ENCODE peak calls at places on chromosomes 16 and 17, in six cellular contexts. One of them, this sample, is unnamed.

GRCh38 chr16:77951788-77952187 is 70.6 kb upstream of the CLEC3A start:
- DNase-seq in H1: no peak
- DNase-seq in neuronal stem cell: no peak
- DNase-seq in IMR-90: no peak
- DNase-seq in mesendoderm: peak; percentile 91
- DNase-seq in H9: no peak
- DNase-seq in this sample: no peak

GRCh38 chr17:48630009-48630924 is 4.1 kb upstream of the HOXB9 start:
- DNase-seq in H1: no peak
- DNase-seq in neuronal stem cell: no peak
- DNase-seq in IMR-90: no peak
- DNase-seq in mesendoderm: no peak
- DNase-seq in H9: peak; percentile 23
- DNase-seq in this sample: no peak

GRCh38 chr17:82787081-82787848 is 35.4 kb downstream of the TBCD start:
- DNase-seq in H1: no peak
- DNase-seq in neuronal stem cell: no peak
- DNase-seq in IMR-90: no peak
- DNase-seq in mesendoderm: no peak
- DNase-seq in H9: no peak
- DNase-seq in this sample: no peak

GRCh38 chr16:13697013-13697412 is 222.9 kb upstream of the ERCC4 start:
- DNase-seq in H1: no peak
- DNase-seq in neuronal stem cell: no peak
- DNase-seq in IMR-90: no peak
- DNase-seq in mesendoderm: no peak
- DNase-seq in H9: no peak
- DNase-seq in this sample: no peak

GRCh38 chr16:70757183-70757582 is 43.8 kb downstream of the VAC14 start:
- DNase-seq in H1: no peak
- DNase-seq in neuronal stem cell: no peak
- DNase-seq in IMR-90: no peak
- DNase-seq in mesendoderm: no peak
- DNase-seq in H9: no peak
- DNase-seq in this sample: no peak

GRCh38 chr16:81004646-81005353 is 1.9 kb downstream of the CMC2 start:
- DNase-seq in H1: no peak
- DNase-seq in neuronal stem cell: peak; percentile 29
- DNase-seq in IMR-90: peak; percentile 62
- DNase-seq in mesendoderm: peak; percentile 58
- DNase-seq in H9: no peak
- DNase-seq in this sample: peak; percentile 80

GRCh38 chr17:64202683-64203430 is 60.2 kb downstream of the TEX2 start:
- DNase-seq in H1: no peak
- DNase-seq in neuronal stem cell: no peak
- DNase-seq in IMR-90: peak; percentile 82
- DNase-seq in mesendoderm: peak; percentile 71
- DNase-seq in H9: no peak
- DNase-seq in this sample: peak; percentile 72

GRCh38 chr17:17445925-17446665 is 30.7 kb upstream of the MED9 start:
- DNase-seq in H1: no peak
- DNase-seq in neuronal stem cell: no peak
- DNase-seq in IMR-90: peak; percentile 96
- DNase-seq in mesendoderm: peak; percentile 77
- DNase-seq in H9: no peak
- DNase-seq in this sample: peak; percentile 79

GRCh38 chr17:79812969-79813825 is 16.3 kb upstream of the CBX8 start:
- DNase-seq in H1: peak; percentile 63
- DNase-seq in neuronal stem cell: no peak
- DNase-seq in IMR-90: no peak
- DNase-seq in mesendoderm: no peak
- DNase-seq in H9: peak; percentile 50
- DNase-seq in this sample: no peak

DNA sequence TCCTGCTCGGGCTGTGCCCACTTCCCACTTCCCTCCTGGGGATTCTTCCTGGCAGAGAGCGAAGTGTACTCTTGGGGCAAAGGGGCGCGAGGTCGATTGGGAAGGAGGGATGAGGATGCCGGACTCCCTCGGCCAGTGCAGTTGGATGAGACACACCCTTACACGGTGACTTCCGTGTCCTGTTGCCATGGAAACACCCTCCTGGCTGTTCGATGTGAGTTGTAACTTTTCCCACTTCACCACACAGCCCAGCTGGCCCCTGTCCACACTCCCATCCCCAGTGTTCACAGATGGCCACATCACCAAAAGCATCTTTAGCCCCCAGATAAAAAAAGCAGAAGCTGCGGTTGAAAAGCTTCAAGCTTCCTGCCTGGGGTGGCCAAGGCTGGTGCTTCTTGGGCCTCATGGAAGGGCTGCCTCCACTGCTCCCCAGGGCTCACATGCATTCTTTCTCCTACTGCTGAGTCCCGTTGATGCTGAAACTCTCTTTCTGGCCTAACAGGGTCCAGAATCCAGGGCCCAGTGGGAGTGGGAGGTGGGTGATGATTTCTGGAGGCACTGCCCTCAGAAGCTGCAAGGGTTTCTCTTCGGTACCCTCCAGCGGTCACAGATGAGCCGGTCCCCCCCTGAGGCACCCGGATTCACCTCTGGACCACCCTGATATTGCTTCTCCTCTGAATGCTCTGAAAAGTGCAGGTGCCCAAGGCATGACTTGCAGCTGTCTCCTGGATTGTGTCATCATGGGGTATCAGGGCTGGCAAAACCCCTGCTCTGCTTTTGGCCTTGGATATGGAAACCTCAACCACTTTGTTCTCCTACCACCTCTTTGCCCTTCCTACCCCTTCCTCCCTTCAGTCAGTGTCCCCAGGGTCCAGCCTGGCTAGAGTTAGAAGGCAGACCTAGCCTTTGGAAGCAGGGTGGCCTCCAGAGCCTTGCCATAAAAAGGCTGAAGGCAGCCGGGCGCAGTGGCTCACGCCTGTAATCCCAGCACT is 2.2 kb upstream of the TRAF4 start:
- DNase-seq in H1: no peak
- DNase-seq in neuronal stem cell: no peak
- DNase-seq in IMR-90: no peak
- DNase-seq in mesendoderm: no peak
- DNase-seq in H9: no peak
- DNase-seq in this sample: no peak
- H3K23ac ChIP-seq in H1: no peak overlapping the region
- H3K23ac ChIP-seq in neuronal stem cell: peak overlapping the region; percentile 45
- H3K23ac ChIP-seq in IMR-90: peak overlapping the region; percentile 82
- H3K23ac ChIP-seq in mesendoderm: no peak overlapping the region
- H3K23ac ChIP-seq in H9: no peak overlapping the region
- H3K23ac ChIP-seq in this sample: no peak overlapping the region

GRCh38 chr17:73731733-73732132 is 87.5 kb upstream of the SDK2 start:
- DNase-seq in H1: no peak
- DNase-seq in neuronal stem cell: no peak
- DNase-seq in IMR-90: no peak
- DNase-seq in mesendoderm: no peak
- DNase-seq in H9: no peak
- DNase-seq in this sample: no peak

GRCh38 chr17:73725794-73726193 is 81.5 kb upstream of the SDK2 start:
- DNase-seq in H1: no peak
- DNase-seq in neuronal stem cell: no peak
- DNase-seq in IMR-90: no peak
- DNase-seq in mesendoderm: no peak
- DNase-seq in H9: no peak
- DNase-seq in this sample: no peak

GRCh38 chr17:73733527-73733926 is 89.3 kb upstream of the SDK2 start:
- DNase-seq in H1: no peak
- DNase-seq in neuronal stem cell: no peak
- DNase-seq in IMR-90: no peak
- DNase-seq in mesendoderm: no peak
- DNase-seq in H9: no peak
- DNase-seq in this sample: no peak

GRCh38 chr17:73727941-73728340 is 83.7 kb upstream of the SDK2 start:
- DNase-seq in H1: no peak
- DNase-seq in neuronal stem cell: no peak
- DNase-seq in IMR-90: no peak
- DNase-seq in mesendoderm: no peak
- DNase-seq in H9: no peak
- DNase-seq in this sample: no peak

DNA sequence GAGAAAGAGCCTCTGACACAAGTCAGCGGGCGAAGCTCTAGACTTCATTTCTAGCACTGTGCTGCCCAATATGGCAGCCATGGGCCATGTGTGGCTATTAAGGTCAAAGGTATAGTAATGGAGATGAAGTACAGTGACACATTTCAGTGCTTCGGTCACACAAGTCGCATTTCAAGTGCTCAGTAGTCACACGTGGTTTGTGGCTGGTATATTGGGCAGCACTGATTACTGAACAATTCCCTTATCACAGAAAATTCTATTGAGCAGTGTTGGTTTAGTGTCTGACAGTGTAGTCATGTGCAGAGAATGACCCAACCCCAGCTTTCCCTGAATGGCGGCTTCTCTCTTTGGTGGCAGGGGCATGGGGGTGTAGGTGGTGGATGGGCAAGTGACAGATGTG is 84.9 kb upstream of the SDK2 start:
- DNase-seq in H1: no peak
- DNase-seq in neuronal stem cell: no peak
- DNase-seq in IMR-90: no peak
- DNase-seq in mesendoderm: no peak
- DNase-seq in H9: no peak
- DNase-seq in this sample: no peak
- H3K27me3 ChIP-seq in H1: no peaks in the 10 kb centered on the region
- H3K27me3 ChIP-seq in neuronal stem cell: no peaks in the 10 kb centered on the region
- H3K27me3 ChIP-seq in IMR-90: no peaks in the 10 kb centered on the region
- H3K27me3 ChIP-seq in mesendoderm: no peaks in the 10 kb centered on the region
- H3K27me3 ChIP-seq in H9: no peaks in the 10 kb centered on the region
- H3K27me3 ChIP-seq in this sample: peaks cover 25% of the 10 kb centered on the region

GRCh38 chr16:10665166-10665565 is 29.6 kb downstream of the TEKT5 start:
- DNase-seq in H1: no peak
- DNase-seq in neuronal stem cell: no peak
- DNase-seq in IMR-90: no peak
- DNase-seq in mesendoderm: no peak
- DNase-seq in H9: no peak
- DNase-seq in this sample: no peak
- H3K23ac ChIP-seq in H1: no peak overlapping the region
- H3K23ac ChIP-seq in neuronal stem cell: no peak overlapping the region
- H3K23ac ChIP-seq in IMR-90: no peak overlapping the region
- H3K23ac ChIP-seq in mesendoderm: no peak overlapping the region
- H3K23ac ChIP-seq in H9: no peak overlapping the region
- H3K23ac ChIP-seq in this sample: no peak overlapping the region

DNA sequence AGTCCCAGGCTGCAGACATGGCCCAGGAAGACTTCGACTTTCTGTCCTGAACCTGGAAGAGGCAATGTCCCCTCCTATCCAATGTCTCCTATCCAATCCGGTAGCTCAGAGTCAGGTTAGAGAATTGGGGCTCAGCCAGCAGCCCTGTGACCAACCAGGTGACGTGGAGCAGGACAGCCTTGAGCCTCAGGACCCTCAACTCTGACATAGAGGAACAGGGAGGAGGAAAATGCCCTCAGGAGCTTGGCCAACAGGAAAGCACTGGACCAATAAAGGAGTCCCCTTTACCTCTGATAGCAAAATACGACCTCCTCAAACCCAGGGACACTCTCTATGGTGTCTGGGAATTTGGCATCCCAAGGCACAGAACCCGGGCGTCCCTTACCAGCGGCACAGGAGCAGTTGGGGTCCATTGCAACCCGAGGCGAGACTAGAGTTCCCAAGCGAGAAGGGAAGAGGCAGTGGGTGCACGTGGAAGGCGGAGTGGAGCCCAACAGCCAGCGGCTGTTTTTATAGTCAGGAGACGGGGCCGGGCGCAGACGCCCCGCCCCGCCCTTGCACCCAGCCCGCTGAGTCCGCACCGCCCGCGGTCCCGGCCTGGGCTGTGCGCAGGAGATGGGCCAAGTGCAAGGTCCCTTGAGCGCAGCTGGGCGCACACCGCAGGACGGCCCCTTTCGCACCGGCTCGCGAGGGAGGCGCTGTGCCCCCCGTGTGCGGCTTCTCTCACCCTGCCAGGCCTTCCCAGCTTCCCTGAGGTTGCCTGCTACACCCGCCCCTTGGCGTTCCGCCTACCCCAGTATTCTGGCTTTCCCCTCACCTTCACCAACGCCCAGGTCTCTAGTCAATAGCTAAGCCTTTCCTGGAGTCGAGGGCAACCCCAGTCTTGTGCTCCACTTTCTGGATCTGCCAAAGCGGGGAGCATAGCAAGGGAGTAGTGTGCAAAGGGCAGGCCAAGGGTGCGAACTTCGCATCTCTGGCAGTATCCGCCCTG is at the start of gene MT1G:
- DNase-seq in H1: peak; percentile 70
- DNase-seq in neuronal stem cell: no peak
- DNase-seq in IMR-90: no peak
- DNase-seq in mesendoderm: no peak
- DNase-seq in H9: peak; percentile 50
- DNase-seq in this sample: no peak
- H3K27me3 ChIP-seq in H1: peaks cover 92% of the 10 kb centered on the region
- H3K27me3 ChIP-seq in neuronal stem cell: peaks cover 97% of the 10 kb centered on the region
- H3K27me3 ChIP-seq in IMR-90: peaks cover 71% of the 10 kb centered on the region
- H3K27me3 ChIP-seq in mesendoderm: peaks cover 67% of the 10 kb centered on the region
- H3K27me3 ChIP-seq in H9: peaks cover 65% of the 10 kb centered on the region
- H3K27me3 ChIP-seq in this sample: peaks cover 94% of the 10 kb centered on the region

DNA sequence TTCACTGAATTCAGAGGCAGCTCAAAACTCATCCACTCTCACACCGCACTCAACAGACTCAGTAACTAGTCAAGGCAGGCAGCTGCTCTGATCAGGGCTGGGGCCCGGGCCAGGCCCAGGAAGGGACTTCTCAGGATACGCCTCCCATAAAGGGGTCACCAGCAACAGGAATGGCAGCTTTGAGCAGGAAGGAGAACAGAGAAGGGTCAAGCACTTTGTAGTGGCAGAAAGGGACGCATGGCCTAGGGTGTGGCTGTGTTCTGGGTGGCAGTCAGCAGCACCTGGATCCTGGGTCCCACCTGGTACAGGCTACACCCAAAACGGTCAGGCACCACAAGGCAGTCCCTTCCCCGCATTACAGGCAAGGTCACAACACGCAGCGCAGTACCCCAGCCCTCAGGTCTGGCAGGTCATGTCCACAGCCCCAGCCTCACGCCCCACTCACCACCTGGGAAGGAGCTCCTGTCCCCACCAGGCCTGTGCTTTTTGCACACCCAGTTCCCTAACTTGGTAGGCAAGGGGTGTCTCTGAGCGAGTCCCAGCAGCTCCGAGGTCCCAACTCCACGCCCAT is 99.7 kb downstream of the ZNF778 start:
- DNase-seq in H1: no peak
- DNase-seq in neuronal stem cell: no peak
- DNase-seq in IMR-90: no peak
- DNase-seq in mesendoderm: no peak
- DNase-seq in H9: no peak
- DNase-seq in this sample: no peak
- H3K23ac ChIP-seq in H1: no peak overlapping the region
- H3K23ac ChIP-seq in neuronal stem cell: peak overlapping the region; percentile 10
- H3K23ac ChIP-seq in IMR-90: peak overlapping the region; percentile 75
- H3K23ac ChIP-seq in mesendoderm: no peak overlapping the region
- H3K23ac ChIP-seq in H9: no peak overlapping the region
- H3K23ac ChIP-seq in this sample: peak overlapping the region; percentile 1

This sample was measured in mesenchymal stem cell.